ENCODE peak calls at places on chromosome 17, in ten cellular contexts. Q is cardiac fibroblast, V is HFF-Myc, O is bronchial epithelial cell, N is body of pancreas, G is ascending aorta, K is left ventricle myocardium inferior, H is fibroblast of mammary gland, J is BJ, Y is HL-60. F is an unnamed sample.

GRCh38 chr17:67272312-67273050 is 27.5 kb upstream of the HELZ start:
- DNase-seq in Q (no peak), V (no peak), O (no peak), N (no peak), G (no peak), K (no peak), H (no peak), J (no peak), Y (peak; percentile 7), F (no peak)

GRCh38 chr17:81890447-81891302 is 711 bp downstream of the ALYREF start:
- DNase-seq in Q (no peak), V (no peak), O (no peak), N (no peak), G (no peak), K (no peak), H (no peak), J (no peak), Y (peak; percentile 36), F (no peak)

GRCh38 chr17:41054025-41054424 is 1.0 kb downstream of the KRTAP2-2 start:
- DNase-seq in Q (no peak), V (no peak), O (no peak), N (no peak), G (no peak), K (no peak), H (no peak), J (no peak), Y (no peak), F (no peak)

GRCh38 chr17:54903375-54903774 is 2.7 kb downstream of the TOM1L1 start:
- DNase-seq in Q (no peak), V (no peak), O (no peak), N (peak; percentile 83), G (no peak), K (peak; percentile 48), H (peak; percentile 15), J (no peak), Y (no peak), F (no peak)

GRCh38 chr17:77560841-77561240 is 397.7 kb upstream of the TNRC6C start:
- DNase-seq in Q (no peak), V (no peak), O (no peak), N (no peak), G (no peak), K (no peak), H (no peak), J (no peak), Y (no peak), F (no peak)

GRCh38 chr17:58324409-58325288 is 3.9 kb downstream of the TSPOAP1 start:
- DNase-seq in Q (no peak), V (no peak), O (no peak), N (peak; percentile 68), G (no peak), K (no peak), H (no peak), J (no peak), Y (no peak), F (no peak)

GRCh38 chr17:50972579-50972978 is 106.4 kb upstream of the TOB1 start:
- DNase-seq in Q (no peak), V (no peak), O (no peak), N (no peak), G (no peak), K (no peak), H (no peak), J (no peak), Y (no peak), F (no peak)

GRCh38 chr17:66466933-66467367 is 164.5 kb downstream of the PRKCA start:
- DNase-seq in Q (peak; percentile 100), V (peak; percentile 99), O (peak; percentile 99), N (no peak), G (no peak), K (no peak), H (peak; percentile 99), J (peak; percentile 96), Y (peak; percentile 77), F (peak; percentile 25)

GRCh38 chr17:73262676-73263642 is 1.3 kb upstream of the CPSF4L start:
- DNase-seq in Q (no peak), V (no peak), O (no peak), N (no peak), G (no peak), K (no peak), H (no peak), J (no peak), Y (peak; percentile 13), F (no peak)

GRCh38 chr17:43658890-43659289 is 2.8 kb downstream of the MEOX1 start:
- DNase-seq in Q (no peak), V (no peak), O (no peak), N (no peak), G (no peak), K (no peak), H (no peak), J (no peak), Y (no peak), F (no peak)

GRCh38 chr17:38442548-38442947 is 14.3 kb downstream of the ARHGAP23 start:
- DNase-seq in Q (no peak), V (no peak), O (no peak), N (no peak), G (no peak), K (no peak), H (peak; percentile 44), J (no peak), Y (no peak), F (no peak)
- TF ChIP-seq CTCF in Q (no peak), V (no peak), O (no peak), N (no peak), G (no peak), K (no peak), H (no peak), J (no peak), Y (no peak), F (no peak)

GRCh38 chr17:7215136-7215638 is 4.4 kb downstream of the DLG4 start:
- DNase-seq in Q (no peak), V (no peak), O (no peak), N (no peak), G (no peak), K (no peak), H (no peak), J (no peak), Y (no peak), F (no peak)
- H3K4me3 ChIP-seq in Q (peak overlapping the region; percentile 51), V (peak overlapping the region; percentile 63), O (no peak overlapping the region), N (no peak overlapping the region), G (peak overlapping the region; percentile 62), K (peak overlapping the region; percentile 81), H (peak overlapping the region; percentile 12), J (peak overlapping the region; percentile 66), Y (no peak overlapping the region), F (no peak overlapping the region)

DNA sequence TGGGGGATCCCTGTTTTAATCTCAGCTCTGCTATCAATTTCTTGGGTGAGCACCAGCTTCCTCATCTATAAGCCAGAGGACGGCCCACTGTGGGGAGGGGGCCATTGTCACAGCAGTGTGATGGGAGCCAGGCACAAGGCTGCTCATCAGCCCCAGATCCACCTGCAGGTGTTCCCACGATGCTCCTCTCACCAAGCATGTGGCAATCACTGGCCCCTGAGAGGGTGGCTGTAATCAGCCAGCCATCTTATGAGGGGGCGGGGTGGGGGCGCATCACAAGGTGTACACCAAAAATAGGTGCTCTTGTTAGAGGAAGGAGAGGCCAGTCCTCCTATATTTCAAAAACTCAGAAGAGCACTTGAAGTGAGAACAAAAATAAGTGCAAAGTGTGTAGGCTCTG is 31.2 kb downstream of the HNF1B start:
- DNase-seq in Q (no peak), V (no peak), O (no peak), N (peak; percentile 78), G (no peak), K (no peak), H (no peak), J (no peak), Y (no peak), F (no peak)
- TF ChIP-seq CTCF in Q (no peak), V (no peak), O (no peak), N (no peak), G (no peak), K (no peak), H (no peak), J (no peak), Y (no peak), F (no peak)

GRCh38 chr17:31491794-31492171 is 100.3 kb downstream of the RAB11FIP4 start:
- DNase-seq in Q (no peak), V (no peak), O (peak; percentile 61), N (peak; percentile 72), G (no peak), K (no peak), H (no peak), J (no peak), Y (peak; percentile 15), F (no peak)
- H3K4me3 ChIP-seq in Q (no peak overlapping the region), V (no peak overlapping the region), O (no peak overlapping the region), N (no peak overlapping the region), G (no peak overlapping the region), K (no peak overlapping the region), H (no peak overlapping the region), J (no peak overlapping the region), Y (no peak overlapping the region), F (no peak overlapping the region)

DNA sequence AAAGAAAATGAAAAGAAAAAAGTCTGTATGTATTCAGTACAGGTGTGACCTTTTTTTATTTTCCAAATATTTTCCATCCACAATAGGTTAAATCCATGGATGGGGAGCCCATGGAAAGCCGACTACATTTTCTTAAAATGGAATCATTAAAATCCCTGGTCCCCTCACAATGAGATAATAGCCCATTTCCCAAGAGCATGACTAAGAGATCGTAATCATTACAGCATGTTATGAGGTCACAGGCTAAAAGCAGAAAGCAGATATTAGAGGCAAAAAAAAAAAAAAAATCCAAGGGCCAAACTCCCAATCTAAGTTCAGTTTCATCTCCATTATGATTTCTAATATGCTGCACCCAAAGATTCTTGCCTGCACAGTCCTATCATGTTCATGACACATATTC is 44.7 kb downstream of the CYTH1 start:
- DNase-seq in Q (peak; percentile 77), V (no peak), O (peak; percentile 87), N (no peak), G (no peak), K (no peak), H (peak; percentile 86), J (peak; percentile 44), Y (peak; percentile 25), F (no peak)
- TF ChIP-seq CTCF in Q (no peak), V (no peak), O (no peak), N (no peak), G (no peak), K (no peak), H (no peak), J (no peak), Y (no peak), F (no peak)

DNA sequence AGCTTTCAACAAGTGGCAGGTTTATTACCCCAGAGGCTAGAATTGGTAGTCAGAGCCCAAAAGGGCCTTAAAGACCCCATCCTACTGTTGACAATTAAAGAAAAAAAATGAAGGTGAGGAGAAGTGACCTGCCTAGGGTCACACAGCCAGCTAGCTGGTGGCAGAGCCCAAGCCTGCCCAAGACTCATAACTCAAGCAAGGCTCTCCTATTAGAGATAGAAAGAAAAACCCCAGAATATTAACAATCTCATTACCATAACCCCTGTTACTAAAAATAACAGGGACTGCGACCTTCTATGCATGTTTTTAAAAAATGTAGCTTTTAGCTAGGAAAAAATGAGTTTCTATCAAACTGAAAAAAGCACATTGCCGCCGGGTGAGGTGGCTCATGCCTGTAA is 14.0 kb downstream of the HSPB9 start:
- DNase-seq in Q (no peak), V (no peak), O (no peak), N (no peak), G (no peak), K (no peak), H (no peak), J (no peak), Y (no peak), F (no peak)
- H3K4me3 ChIP-seq in Q (no peak overlapping the region), V (no peak overlapping the region), O (no peak overlapping the region), N (no peak overlapping the region), G (no peak overlapping the region), K (peak overlapping the region; percentile 52), H (no peak overlapping the region), J (no peak overlapping the region), Y (no peak overlapping the region), F (no peak overlapping the region)

F was measured in GM12864.